ENCODE peak calls at places on chromosome 12, in eight cellular contexts. D is BE2C; E is cardiac muscle cell; B is fibroblast of lung; N is lung; M is CD8-positive, alpha-beta T cell; K is right atrium auricular region; V is naive thymus-derived CD4-positive, alpha-beta T cell. G is an unnamed sample. For H3K9me3 and H3K4me1, the result is how much of the 10 kb centered on the place peaks cover.

GRCh38 chr12:10695852-10696251 is 22.0 kb upstream of the STYK1 start:
- DNase-seq in M (no peak), V (no peak), E (no peak), B (no peak), D (no peak), K (no peak), N (no peak), G (no peak)

GRCh38 chr12:76952995-76953394 is 74.2 kb upstream of the CSRP2 start:
- DNase-seq in N (no peak), M (no peak), B (no peak), K (no peak), E (no peak), V (no peak), D (peak), G (no peak)

GRCh38 chr12:612293-612692 is 51.0 kb downstream of the NINJ2 start:
- DNase-seq in E (no peak), N (no peak), K (no peak), B (no peak), V (no peak), M (no peak), D (no peak), G (no peak)

GRCh38 chr12:10632226-10632625 is 18.8 kb upstream of the MAGOHB start:
- DNase-seq in B (no peak), E (no peak), V (no peak), D (no peak), N (no peak), K (no peak), M (no peak), G (no peak)

GRCh38 chr12:148676-149416 is 65.1 kb downstream of the SLC6A12 start:
- DNase-seq in D (no peak), V (no peak), E (no peak), N (no peak), K (no peak), B (no peak), M (no peak), G (no peak)

GRCh38 chr12:25840678-25841077 is 117.8 kb upstream of the RASSF8 start:
- DNase-seq in D (no peak), M (no peak), V (no peak), K (no peak), B (peak), E (no peak), N (no peak), G (no peak)

GRCh38 chr12:125329239-125330238 is 264.3 kb downstream of the AACS start:
- DNase-seq in K (no peak), N (no peak), M (no peak), B (no peak), E (no peak), V (no peak), D (no peak), G (no peak)

GRCh38 chr12:11321980-11322379 is 11.7 kb upstream of the PRB4 start:
- DNase-seq in E (peak), K (no peak), N (no peak), D (no peak), M (no peak), V (no peak), B (no peak), G (no peak)

GRCh38 chr12:75599061-75599460 is 87.7 kb upstream of the KRR1 start:
- DNase-seq in B (no peak), E (no peak), N (no peak), M (no peak), D (no peak), K (no peak), V (no peak), G (no peak)

GRCh38 chr12:13347241-13348043 is 150.9 kb downstream of the EMP1 start:
- DNase-seq in V (no peak), K (no peak), D (peak), N (no peak), M (no peak), B (peak), E (no peak), G (no peak)

GRCh38 chr12:116773276-116773731 is 35.2 kb downstream of the RNFT2 start:
- DNase-seq in B (no peak), N (no peak), E (no peak), V (no peak), D (no peak), K (no peak), M (no peak), G (no peak)

GRCh38 chr12:83575326-83575725 is 888.6 kb downstream of the TMTC2 start:
- DNase-seq in N (no peak), B (no peak), E (no peak), V (no peak), M (no peak), K (no peak), D (no peak), G (no peak)

GRCh38 chr12:69779928-69780327 is 41.3 kb downstream of the RAB3IP start:
- DNase-seq in K (no peak), E (no peak), N (no peak), B (peak), D (peak), M (no peak), V (no peak), G (no peak)

GRCh38 chr12:24255920-24256635 is 306.6 kb upstream of the SOX5 start:
- DNase-seq in N (no peak), B (no peak), E (peak), M (no peak), D (no peak), K (no peak), V (no peak), G (no peak)

GRCh38 chr12:19431407-19432308 is 7.6 kb upstream of the AEBP2 start:
- DNase-seq in N (no peak), D (no peak), B (peak), V (no peak), E (no peak), M (no peak), K (no peak), G (peak)

GRCh38 chr12:31984806-31985591 is 25.8 kb downstream of the RESF1 start:
- DNase-seq in K (no peak), V (no peak), N (no peak), B (no peak), M (no peak), D (no peak), E (no peak), G (no peak)
- H3K9me3 ChIP-seq in K (under half), V (under half), N (under half), B (under half), M (under half), D (under half), E (under half), G (under half)

GRCh38 chr12:51177897-51178296 is 5.0 kb upstream of the TFCP2 start:
- DNase-seq in M (no peak), E (no peak), N (no peak), B (no peak), D (no peak), K (no peak), V (no peak), G (no peak)

GRCh38 chr12:51174501-51174900 is 1.6 kb upstream of the TFCP2 start:
- DNase-seq in V (no peak), D (no peak), E (no peak), N (no peak), K (no peak), B (no peak), M (no peak), G (no peak)

GRCh38 chr12:51172515-51173431 is at the start of gene TFCP2:
- DNase-seq in D (peak), E (peak), N (peak), V (peak), B (peak), M (peak), K (peak), G (peak)

GRCh38 chr12:51171884-51172514 is 936 bp downstream of the TFCP2 start:
- DNase-seq in E (peak), V (peak), B (peak), K (no peak), N (no peak), D (no peak), M (no peak), G (peak)
- H3K4me1 ChIP-seq in E (under half), V (under half), B (under half), K (under half), N (under half), D (under half), M (under half), G (under half)

DNA sequence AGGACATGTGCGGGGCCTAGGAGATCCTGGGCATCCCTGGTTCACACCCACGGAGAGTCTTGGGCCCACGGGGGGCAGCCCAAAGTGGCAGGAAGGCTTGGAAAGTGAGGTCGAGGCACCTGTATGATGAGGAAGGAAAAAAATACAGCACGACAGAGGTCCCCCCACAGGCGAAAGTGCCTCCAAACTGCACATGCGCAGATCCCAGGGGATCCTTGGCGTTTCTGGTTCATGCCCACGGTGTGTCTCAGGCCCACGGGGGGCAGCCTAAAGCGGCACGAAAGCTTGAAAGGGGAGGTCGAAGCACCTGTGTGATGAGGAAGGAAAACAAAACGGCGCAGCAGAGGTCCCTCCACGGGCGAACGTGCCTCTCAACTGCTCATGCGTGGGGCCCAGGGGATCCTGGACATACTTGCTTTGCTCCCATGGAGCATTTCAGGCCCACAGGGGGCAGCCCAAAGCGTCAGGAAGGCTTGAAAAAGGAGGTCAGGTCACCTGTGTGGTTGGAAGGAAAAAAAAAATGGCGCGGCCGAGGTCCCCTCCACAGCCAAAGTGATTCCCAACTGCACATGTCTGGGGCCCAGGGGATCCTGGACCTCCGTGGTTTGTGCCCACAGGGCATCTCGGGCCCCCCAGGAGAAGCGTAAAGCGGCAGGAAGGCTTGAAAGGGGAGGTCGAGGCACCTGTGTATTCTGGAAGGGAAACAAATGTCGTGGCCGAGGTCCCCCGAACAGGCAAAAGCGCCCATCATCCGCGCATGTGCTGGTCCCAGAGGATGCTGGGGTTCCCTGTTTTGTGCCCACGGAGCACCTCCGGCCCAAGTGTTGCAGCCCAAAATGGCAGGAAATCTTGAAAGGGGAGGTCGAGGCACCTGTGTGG is 582.6 kb downstream of the ALG10 start:
- DNase-seq in K (no peak), M (no peak), V (no peak), B (no peak), E (no peak), D (no peak), N (no peak), G (no peak)
- H3K9me3 ChIP-seq in K (under half), M (under half), V (under half), B (under half), E (under half), D (under half), N (half or more), G (under half)

GRCh38 chr12:121764808-121765207 is 28.7 kb downstream of the RHOF start:
- DNase-seq in V (no peak), B (no peak), M (no peak), D (no peak), N (no peak), E (no peak), K (no peak), G (no peak)
- H3K4me1 ChIP-seq in V (under half), B (under half), M (under half), D (under half), N (under half), E (under half), K (under half), G (under half)

DNA sequence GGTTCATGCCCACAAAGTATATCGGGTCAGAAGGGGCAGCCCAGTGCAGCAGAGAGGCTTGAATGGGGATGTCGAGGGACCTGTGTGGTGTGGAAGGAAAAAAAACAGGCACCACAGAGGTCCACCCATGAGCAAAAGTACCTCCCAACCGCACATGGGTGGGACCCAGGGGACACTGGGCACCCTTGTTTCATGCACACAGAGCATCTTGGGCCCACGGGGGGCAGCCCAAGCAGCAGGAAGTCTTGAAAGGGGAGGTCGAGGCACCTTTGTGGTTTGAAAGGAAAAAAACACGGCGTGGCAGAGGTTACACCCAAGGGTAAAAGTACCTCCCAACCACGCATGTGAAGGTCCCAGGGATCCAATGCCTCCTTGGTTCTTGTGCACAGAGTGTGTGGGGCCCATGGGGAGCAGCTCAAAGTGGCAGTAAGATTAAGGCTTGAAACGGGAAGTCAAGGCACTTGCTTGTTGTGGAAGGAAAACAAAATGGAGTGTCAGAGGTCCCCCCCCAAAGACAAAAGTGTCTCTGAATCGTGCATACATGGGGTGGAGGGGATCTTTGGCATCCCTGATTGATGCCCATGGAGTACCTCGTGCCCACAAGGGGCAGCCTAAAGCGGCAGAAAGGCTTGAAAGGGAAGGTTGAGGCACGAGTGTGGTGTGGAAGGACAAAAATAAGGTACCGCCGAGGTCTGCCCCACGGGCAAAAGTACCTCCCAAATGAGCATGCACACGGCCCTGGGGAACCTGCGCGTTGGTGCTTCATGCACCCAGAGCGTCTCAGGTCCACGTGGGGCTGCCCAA is 575.5 kb downstream of the ALG10 start:
- DNase-seq in D (peak), K (no peak), N (peak), E (no peak), M (no peak), V (no peak), B (no peak), G (no peak)
- H3K9me3 ChIP-seq in D (under half), K (half or more), N (half or more), E (under half), M (under half), V (under half), B (under half), G (under half)

DNA sequence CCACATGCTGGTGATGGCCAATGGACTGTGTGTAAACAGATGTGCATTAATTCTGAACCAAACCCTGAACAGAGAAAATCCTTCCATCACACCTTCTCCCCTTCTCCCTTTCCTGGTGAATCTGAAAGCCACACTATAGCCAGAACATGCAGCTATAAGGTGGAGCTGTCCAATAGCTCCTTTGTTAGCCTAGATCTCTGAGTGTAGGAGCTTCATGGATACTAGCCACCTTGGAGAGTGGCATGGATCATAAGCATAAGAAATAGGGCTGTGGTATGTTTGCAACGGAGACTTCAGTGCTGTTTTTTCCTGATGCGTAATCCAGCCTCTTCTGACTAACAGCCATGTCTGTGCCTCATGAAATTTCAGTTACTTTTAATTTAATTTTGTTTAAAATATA is 364.5 kb downstream of the BTG1 start:
- DNase-seq in V (no peak), B (peak), N (no peak), M (no peak), D (no peak), E (peak), K (no peak), G (no peak)
- H3K4me1 ChIP-seq in V (under half), B (under half), N (under half), M (under half), D (under half), E (under half), K (under half), G (under half)

G was measured in HAP-1.